ENCODE peak calls at places on chromosomes 11 and 22, in eight cellular contexts. S, C, T, P, N, H, J and Y are unnamed samples.

GRCh38 chr11:121132211-121132976 is 31.4 kb downstream of the TECTA start:
- DNase-seq in S (no peak), C (no peak), T (no peak), P (no peak), N (no peak), H (no peak), J (no peak), Y (no peak)

GRCh38 chr11:35875063-35875462 is 68.8 kb upstream of the LDLRAD3 start:
- DNase-seq in S (no peak), C (no peak), T (no peak), P (no peak), N (no peak), H (no peak), J (no peak), Y (no peak)

GRCh38 chr11:85682330-85683305 is 3.4 kb downstream of the CCDC89 start:
- DNase-seq in S (no peak), C (peak; percentile 25), T (peak; percentile 68), P (peak; percentile 55), N (no peak), H (peak; percentile 33), J (peak; percentile 69), Y (peak; percentile 28)

GRCh38 chr11:96342131-96342970 is 644 bp downstream of the MAML2 start:
- DNase-seq in S (peak; percentile 36), C (no peak), T (no peak), P (peak; percentile 19), N (no peak), H (no peak), J (no peak), Y (no peak)

GRCh38 chr11:44726278-44727113 is at the start of gene TSPAN18:
- DNase-seq in S (peak; percentile 78), C (no peak), T (no peak), P (peak; percentile 32), N (no peak), H (peak; percentile 45), J (peak; percentile 45), Y (no peak)

GRCh38 chr11:91310085-91310484 is 914.5 kb upstream of the FAT3 start:
- DNase-seq in S (no peak), C (no peak), T (no peak), P (no peak), N (no peak), H (no peak), J (no peak), Y (no peak)

GRCh38 chr11:88281317-88281712 is 56.2 kb downstream of the CTSC start:
- DNase-seq in S (no peak), C (no peak), T (no peak), P (no peak), N (no peak), H (no peak), J (no peak), Y (no peak)

GRCh38 chr11:83206771-83207413 is 13.4 kb downstream of the ANKRD42 start:
- DNase-seq in S (no peak), C (no peak), T (no peak), P (no peak), N (no peak), H (no peak), J (no peak), Y (no peak)

GRCh38 chr11:82047200-82047599 is 686.5 kb downstream of the FAM181B start:
- DNase-seq in S (no peak), C (no peak), T (no peak), P (no peak), N (no peak), H (no peak), J (no peak), Y (no peak)

GRCh38 chr22:19723165-19723989 is at the start of gene GP1BB:
- DNase-seq in S (peak; percentile 72), C (no peak), T (no peak), P (no peak), N (no peak), H (no peak), J (peak; percentile 74), Y (no peak)

GRCh38 chr11:9263840-9264380 is 1.2 kb downstream of the DENND5A start:
- DNase-seq in S (no peak), C (no peak), T (no peak), P (peak; percentile 53), N (no peak), H (no peak), J (no peak), Y (no peak)

GRCh38 chr11:9266926-9267325 is 1.8 kb upstream of the DENND5A start:
- DNase-seq in S (no peak), C (no peak), T (no peak), P (no peak), N (no peak), H (no peak), J (no peak), Y (no peak)

GRCh38 chr11:9266132-9266736 is 1.1 kb upstream of the DENND5A start:
- DNase-seq in S (no peak), C (no peak), T (no peak), P (no peak), N (no peak), H (no peak), J (no peak), Y (no peak)

GRCh38 chr11:9265211-9266131 is at the start of gene DENND5A:
- DNase-seq in S (peak; percentile 93), C (peak; percentile 61), T (peak; percentile 89), P (peak; percentile 30), N (no peak), H (peak; percentile 45), J (peak; percentile 91), Y (peak; percentile 91)

DNA sequence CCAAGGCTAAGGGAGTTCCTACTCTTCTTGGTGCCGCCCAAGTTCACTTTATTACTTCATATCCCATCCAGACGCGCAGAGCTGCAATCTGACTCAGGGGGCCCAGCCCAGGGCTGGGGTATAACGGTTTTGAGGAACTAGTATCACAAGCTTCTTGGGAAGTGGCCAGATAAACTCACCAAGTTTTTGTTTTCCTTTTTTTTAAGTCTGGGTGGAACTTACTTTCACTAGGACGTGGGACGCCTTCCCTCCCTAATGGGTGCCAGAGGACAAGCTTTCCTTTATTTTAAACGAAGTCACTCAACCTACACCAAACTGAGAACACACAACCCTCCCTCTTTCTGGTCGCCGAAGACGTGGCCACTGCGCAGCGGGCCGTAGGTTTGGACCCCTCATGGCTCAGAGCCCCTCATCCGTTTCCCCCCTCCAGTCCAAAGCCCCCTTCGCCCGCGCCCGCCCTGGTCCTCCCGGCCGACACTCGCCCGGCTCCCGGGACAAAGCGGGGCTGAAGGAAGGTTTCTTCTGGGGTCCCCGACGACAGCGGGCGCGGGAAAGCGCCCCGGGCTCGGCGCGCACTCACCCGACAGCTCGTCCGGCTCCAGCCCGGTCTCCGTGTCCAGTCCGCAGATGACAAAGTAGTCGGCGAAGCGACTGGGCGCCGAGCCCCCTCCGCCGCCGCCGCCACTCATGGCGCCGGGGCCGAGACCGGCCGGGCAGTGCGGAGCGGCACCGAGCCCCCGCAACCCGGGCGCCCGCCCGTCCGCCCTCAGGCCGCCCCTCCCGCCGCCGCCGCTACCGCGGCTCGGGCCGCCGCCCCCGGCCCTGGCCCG is 554 bp downstream of the DENND5A start:
- DNase-seq in S (peak; percentile 44), C (peak; percentile 69), T (peak; percentile 83), P (peak; percentile 43), N (no peak), H (no peak), J (peak; percentile 64), Y (peak; percentile 50)
- H3K27ac ChIP-seq in S (no peak overlapping the region), C (peak overlapping the region; percentile 96), T (peak overlapping the region; percentile 99), P (peak overlapping the region; percentile 63), N (peak overlapping the region; percentile 45), H (peak overlapping the region; percentile 69), J (peak overlapping the region; percentile 99), Y (peak overlapping the region; percentile 93)

GRCh38 chr11:106986673-106987072 is 31.6 kb downstream of the GUCY1A2 start:
- DNase-seq in S (no peak), C (no peak), T (no peak), P (no peak), N (no peak), H (no peak), J (no peak), Y (no peak)

GRCh38 chr11:106988151-106988806 is 30.0 kb downstream of the GUCY1A2 start:
- DNase-seq in S (no peak), C (no peak), T (no peak), P (no peak), N (no peak), H (no peak), J (no peak), Y (no peak)

GRCh38 chr11:106989056-106989455 is 29.2 kb downstream of the GUCY1A2 start:
- DNase-seq in S (no peak), C (no peak), T (no peak), P (no peak), N (no peak), H (no peak), J (no peak), Y (no peak)

GRCh38 chr11:106986261-106986660 is 32.0 kb downstream of the GUCY1A2 start:
- DNase-seq in S (no peak), C (no peak), T (no peak), P (no peak), N (no peak), H (no peak), J (no peak), Y (no peak)

DNA sequence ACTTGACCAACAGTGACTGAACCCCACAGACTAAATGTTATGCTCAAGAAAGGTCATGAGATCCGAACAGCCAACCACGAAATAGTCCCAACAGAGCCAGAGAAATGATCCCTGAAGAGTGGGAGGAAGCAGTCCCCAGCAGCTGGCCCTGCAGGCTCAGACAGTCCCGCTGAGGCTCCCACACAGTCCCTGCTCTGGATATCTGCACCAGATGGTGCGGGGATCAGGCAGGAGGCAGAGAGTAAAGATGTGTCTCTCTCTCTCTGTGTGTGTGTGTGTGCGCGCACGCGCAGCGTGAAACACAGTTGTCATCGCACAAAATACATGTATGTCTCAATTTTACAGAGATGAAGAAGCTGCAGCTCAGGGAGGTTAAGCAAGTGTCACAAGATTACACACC is 28.0 kb downstream of the GUCY1A2 start:
- DNase-seq in S (no peak), C (no peak), T (no peak), P (no peak), N (no peak), H (no peak), J (peak; percentile 53), Y (no peak)
- H3K27ac ChIP-seq in S (no peak overlapping the region), C (no peak overlapping the region), T (no peak overlapping the region), P (no peak overlapping the region), N (no peak overlapping the region), H (no peak overlapping the region), J (peak overlapping the region; percentile 28), Y (no peak overlapping the region)

DNA sequence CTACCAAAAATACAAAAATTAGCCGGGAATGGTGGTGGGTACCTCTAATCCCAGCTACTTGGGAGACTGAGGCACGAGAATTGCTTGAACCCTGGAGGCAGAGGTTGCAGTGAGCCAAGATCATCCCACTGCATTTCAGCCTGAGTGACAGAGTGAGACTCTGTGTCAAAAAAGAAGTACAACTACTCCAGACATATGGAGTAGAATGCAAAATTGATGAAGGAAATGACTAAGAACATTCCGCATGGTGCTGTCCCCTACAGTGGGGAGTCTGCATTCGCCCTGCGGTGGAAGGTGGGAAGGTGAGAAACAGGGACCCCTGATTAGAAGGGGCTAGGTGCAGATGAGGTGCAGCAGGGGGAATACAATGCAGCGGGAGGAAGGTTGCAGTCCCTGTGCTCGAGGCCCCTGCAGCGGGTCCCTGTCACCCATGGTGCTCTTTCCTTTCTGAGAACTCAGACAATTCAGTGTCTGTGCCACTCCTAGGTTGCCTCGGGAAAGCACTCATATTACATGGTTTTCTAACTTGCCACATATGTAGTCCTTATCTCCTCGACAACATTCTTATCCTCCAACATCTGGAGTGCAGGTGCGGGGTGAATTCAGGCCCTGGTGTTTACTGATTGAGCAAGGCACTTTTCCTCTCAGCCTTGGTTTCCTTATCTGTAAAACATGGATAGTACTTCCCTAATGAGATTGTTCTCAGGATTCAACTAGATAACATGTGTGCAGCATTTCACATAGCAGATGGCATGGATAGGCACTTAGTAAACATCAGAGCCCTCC is 5.2 kb downstream of the POLD4 start:
- DNase-seq in S (no peak), C (no peak), T (no peak), P (no peak), N (no peak), H (no peak), J (no peak), Y (no peak)
- H3K27ac ChIP-seq in S (no peak overlapping the region), C (no peak overlapping the region), T (no peak overlapping the region), P (no peak overlapping the region), N (no peak overlapping the region), H (no peak overlapping the region), J (no peak overlapping the region), Y (no peak overlapping the region)

GRCh38 chr22:46183733-46184132 is 33.4 kb downstream of the PPARA start:
- DNase-seq in S (no peak), C (no peak), T (no peak), P (no peak), N (no peak), H (no peak), J (no peak), Y (no peak)
- H3K27ac ChIP-seq in S (no peak overlapping the region), C (no peak overlapping the region), T (no peak overlapping the region), P (no peak overlapping the region), N (no peak overlapping the region), H (no peak overlapping the region), J (no peak overlapping the region), Y (no peak overlapping the region)